ENCODE peak calls at places on chromosomes 16 and 17, in seven cellular contexts. P is transverse colon, X is progenitor cell of endocrine pancreas, K is body of pancreas, R is fibroblast of mammary gland, C is heart right ventricle, J is vagina. D is an unnamed sample.

GRCh38 chr17:64174686-64175456 is 44.9 kb upstream of the ERN1 start:
- DNase-seq in C (no peak), X (no peak), K (peak; percentile 45), J (no peak), R (peak; percentile 86), P (no peak), D (peak; percentile 22)

GRCh38 chr17:81821603-81822311 is 11.3 kb downstream of the MCRIP1 start:
- DNase-seq in J (no peak), P (peak; percentile 95), C (peak; percentile 85), R (peak; percentile 66), K (peak; percentile 97), X (no peak), D (peak; percentile 89)

GRCh38 chr16:66480265-66481080 is 53.4 kb downstream of the BEAN1 start:
- DNase-seq in X (no peak), K (no peak), R (no peak), P (no peak), C (no peak), J (no peak), D (no peak)

GRCh38 chr17:78745407-78746088 is 36.5 kb downstream of the CYTH1 start:
- DNase-seq in K (peak; percentile 51), R (peak; percentile 51), C (no peak), J (no peak), P (no peak), X (no peak), D (peak; percentile 59)

GRCh38 chr16:14321542-14321941 is 250.4 kb downstream of the MRTFB start:
- DNase-seq in X (no peak), P (no peak), K (peak; percentile 96), R (no peak), J (no peak), C (peak; percentile 62), D (peak; percentile 15)

GRCh38 chr16:20136446-20136968 is 62.8 kb upstream of the GPR139 start:
- DNase-seq in K (no peak), J (no peak), C (no peak), X (no peak), R (no peak), P (no peak), D (no peak)

GRCh38 chr16:3503513-3503912 is 2.7 kb downstream of the CLUAP1 start:
- DNase-seq in P (no peak), C (no peak), J (no peak), K (no peak), R (no peak), X (no peak), D (no peak)

GRCh38 chr16:84689126-84689525 is 10.7 kb upstream of the USP10 start:
- DNase-seq in P (no peak), K (no peak), X (no peak), R (peak; percentile 94), J (no peak), C (no peak), D (peak; percentile 48)

DNA sequence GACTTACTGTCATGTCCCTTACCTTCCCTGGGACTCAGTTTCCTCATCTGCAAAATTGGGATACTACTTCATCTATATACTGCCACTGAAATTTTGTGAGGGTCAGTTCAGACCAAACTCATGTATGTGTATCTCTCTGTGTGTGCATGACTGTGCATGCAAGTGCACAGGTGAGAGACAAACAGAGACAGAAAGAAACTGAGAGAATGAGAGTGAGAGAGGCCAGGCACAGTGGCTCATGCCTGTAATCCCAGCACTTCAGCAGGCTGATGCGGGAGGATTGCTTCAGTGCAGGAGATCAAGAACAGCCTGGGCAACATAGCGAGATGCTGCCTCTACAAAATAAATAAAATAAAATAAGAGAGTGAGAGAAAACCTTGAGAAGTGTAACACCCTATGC is 32.1 kb upstream of the SLC6A2 start:
- DNase-seq in J (no peak), P (no peak), R (no peak), K (no peak), C (no peak), X (no peak), D (no peak)
- TF ChIP-seq CTCF in J (no peak), P (no peak), R (no peak), K (no peak), C (no peak), X (no peak), D (peak; percentile 6)

GRCh38 chr16:49354101-49354500 is 19.5 kb upstream of the C16orf78 start:
- DNase-seq in C (no peak), R (no peak), P (no peak), X (no peak), J (no peak), K (no peak), D (no peak)

GRCh38 chr16:49354991-49355390 is 18.6 kb upstream of the C16orf78 start:
- DNase-seq in P (no peak), J (no peak), X (no peak), K (no peak), R (no peak), C (no peak), D (no peak)

GRCh38 chr16:49351119-49351518 is 22.5 kb upstream of the C16orf78 start:
- DNase-seq in X (no peak), C (no peak), J (no peak), K (no peak), P (no peak), R (no peak), D (no peak)

GRCh38 chr16:49353650-49354049 is 20.0 kb upstream of the C16orf78 start:
- DNase-seq in C (no peak), P (no peak), K (no peak), X (no peak), R (peak; percentile 11), J (no peak), D (no peak)

GRCh38 chr16:49352923-49353322 is 20.7 kb upstream of the C16orf78 start:
- DNase-seq in R (peak; percentile 9), P (no peak), C (no peak), X (no peak), J (no peak), K (peak; percentile 12), D (peak; percentile 8)
- TF ChIP-seq CTCF in R (peak; percentile 22), P (no peak), C (no peak), X (peak; percentile 55), J (no peak), K (no peak), D (peak; percentile 18)

GRCh38 chr17:633133-633532 is 81.5 kb downstream of the VPS53 start:
- DNase-seq in K (no peak), P (no peak), X (no peak), C (no peak), R (no peak), J (no peak), D (no peak)

GRCh38 chr17:628089-628488 is 86.5 kb downstream of the VPS53 start:
- DNase-seq in R (no peak), J (no peak), K (no peak), C (no peak), P (no peak), X (no peak), D (no peak)

GRCh38 chr17:632551-632950 is 82.1 kb downstream of the VPS53 start:
- DNase-seq in P (no peak), J (no peak), C (no peak), X (no peak), K (no peak), R (no peak), D (no peak)

GRCh38 chr17:628507-628941 is 86.1 kb downstream of the VPS53 start:
- DNase-seq in X (no peak), J (no peak), K (no peak), R (peak; percentile 56), C (no peak), P (no peak), D (no peak)

GRCh38 chr17:633641-634091 is 81.0 kb downstream of the VPS53 start:
- DNase-seq in X (no peak), R (no peak), C (no peak), J (no peak), K (no peak), P (no peak), D (no peak)
- TF ChIP-seq CTCF in X (no peak), R (no peak), C (no peak), J (no peak), K (no peak), P (no peak), D (no peak)

DNA sequence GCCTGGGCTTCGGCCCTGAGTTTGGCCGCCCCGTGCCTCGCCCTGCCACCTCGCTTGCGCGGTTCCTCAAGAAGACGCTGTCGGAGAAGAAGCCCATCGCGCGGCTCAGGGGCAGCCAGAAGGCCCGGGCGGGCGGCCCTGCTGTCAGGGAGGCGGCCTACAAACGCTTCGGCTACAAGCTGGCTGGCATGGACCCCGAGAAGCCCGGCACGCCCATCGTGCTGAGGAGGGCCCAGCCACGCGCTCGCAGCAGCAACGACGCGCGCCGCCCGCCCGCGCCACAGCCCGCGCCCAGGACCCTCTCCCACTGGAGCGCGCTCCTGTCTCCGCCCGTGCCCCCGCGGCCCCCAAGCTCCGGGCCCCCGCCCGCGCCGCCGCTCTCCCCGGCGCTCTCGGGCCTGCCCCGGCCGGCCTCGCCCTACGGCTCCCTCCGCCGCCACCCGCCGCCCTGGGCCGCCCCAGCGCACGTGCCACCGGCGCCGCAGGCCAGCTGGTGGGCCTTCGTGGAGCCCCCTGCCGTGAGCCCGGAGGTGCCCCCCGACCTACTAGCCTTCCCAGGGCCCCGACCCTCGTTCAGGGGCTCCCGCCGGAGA is 12.0 kb downstream of the MYO15A start:
- DNase-seq in K (no peak), P (no peak), X (no peak), R (no peak), J (no peak), C (no peak), D (no peak)
- TF ChIP-seq CTCF in K (no peak), P (no peak), X (no peak), R (no peak), J (no peak), C (no peak), D (no peak)

GRCh38 chr17:1170739-1171138 is 9.0 kb downstream of the ABR start:
- DNase-seq in R (no peak), C (no peak), K (no peak), J (no peak), P (no peak), X (no peak), D (no peak)
- TF ChIP-seq CTCF in R (peak; percentile 16), C (no peak), K (no peak), J (no peak), P (no peak), X (peak; percentile 25), D (peak; percentile 10)

GRCh38 chr16:1949507-1949906 is 5.0 kb downstream of the RPL3L start:
- DNase-seq in K (no peak), C (no peak), P (no peak), R (no peak), J (no peak), X (no peak), D (no peak)

GRCh38 chr16:1944612-1945199 is 1.7 kb upstream of the MSRB1 start:
- DNase-seq in X (no peak), J (no peak), R (no peak), K (no peak), P (no peak), C (no peak), D (no peak)

GRCh38 chr16:1945559-1946391 is 2.8 kb upstream of the MSRB1 start:
- DNase-seq in P (no peak), K (peak; percentile 47), R (no peak), J (no peak), X (no peak), C (no peak), D (no peak)

GRCh38 chr16:1947369-1947670 is 4.3 kb upstream of the MSRB1 start:
- DNase-seq in P (no peak), R (no peak), J (no peak), X (no peak), K (no peak), C (no peak), D (no peak)

GRCh38 chr16:1946495-1947368 is 3.7 kb upstream of the MSRB1 start:
- DNase-seq in K (no peak), C (no peak), P (no peak), J (no peak), R (no peak), X (no peak), D (no peak)
- TF ChIP-seq CTCF in K (no peak), C (no peak), P (no peak), J (no peak), R (no peak), X (no peak), D (no peak)

GRCh38 chr16:89672177-89672941 is 14.1 kb upstream of the CDK10 start:
- DNase-seq in J (no peak), R (no peak), P (no peak), C (no peak), X (no peak), K (no peak), D (no peak)
- TF ChIP-seq CTCF in J (no peak), R (no peak), P (no peak), C (no peak), X (no peak), K (no peak), D (no peak)